ENCODE peak calls at places on chromosomes 1 and 21, in four cellular contexts. S is anterior cingulate cortex, Z is KG1, O is brain microvascular endothelial cell. B is an unnamed sample.

GRCh38 chr1:208238710-208239517 is 5.3 kb downstream of the PLXNA2 start:
- DNase-seq in S (no peak), Z (peak; percentile 43), O (peak; percentile 56), B (peak; percentile 70)

GRCh38 chr1:175803413-175803812 is 60.0 kb upstream of the TNR start:
- DNase-seq in S (no peak), Z (no peak), O (no peak), B (no peak)

GRCh38 chr1:53411541-53412152 is 47.6 kb upstream of the DMRTB1 start:
- DNase-seq in S (no peak), Z (no peak), O (no peak), B (no peak)

GRCh38 chr1:60596791-60597748 is 485.3 kb upstream of the NFIA start:
- DNase-seq in S (no peak), Z (no peak), O (peak; percentile 40), B (no peak)

GRCh38 chr1:59020151-59020997 is 236.5 kb upstream of the JUN start:
- DNase-seq in S (no peak), Z (peak; percentile 41), O (peak; percentile 65), B (peak; percentile 66)

GRCh38 chr1:206445861-206446495 is 24.3 kb upstream of the IKBKE start:
- DNase-seq in S (no peak), Z (no peak), O (no peak), B (no peak)

GRCh38 chr1:17911789-17912188 is 156.7 kb downstream of the ACTL8 start:
- DNase-seq in S (no peak), Z (no peak), O (no peak), B (no peak)

GRCh38 chr21:41160036-41160435 is 7.9 kb upstream of the BACE2 start:
- DNase-seq in S (no peak), Z (no peak), O (no peak), B (no peak)

GRCh38 chr1:202121006-202121405 is 1.7 kb upstream of the GPR37L1 start:
- DNase-seq in S (no peak), Z (no peak), O (no peak), B (no peak)

GRCh38 chr1:216566809-216567208 is 143.6 kb upstream of the USH2A start:
- DNase-seq in S (no peak), Z (no peak), O (peak; percentile 26), B (no peak)

GRCh38 chr1:41804176-41804575 is 114.5 kb downstream of the HIVEP3 start:
- DNase-seq in S (no peak), Z (no peak), O (no peak), B (no peak)

GRCh38 chr1:93846151-93846928 is 32.7 kb downstream of the DNTTIP2 start:
- DNase-seq in S (peak; percentile 84), Z (peak; percentile 78), O (peak; percentile 79), B (peak; percentile 83)

GRCh38 chr1:42806593-42806992 is 10.3 kb upstream of the ERMAP start:
- DNase-seq in S (no peak), Z (no peak), O (no peak), B (no peak)

GRCh38 chr1:216812966-216813365 is 89.7 kb upstream of the ESRRG start:
- DNase-seq in S (no peak), Z (no peak), O (no peak), B (no peak)

GRCh38 chr1:192008281-192008825 is 149.9 kb upstream of the RGS18 start:
- DNase-seq in S (no peak), Z (no peak), O (no peak), B (no peak)

GRCh38 chr1:230976825-230977747 is 1.6 kb downstream of the TTC13 start:
- DNase-seq in S (no peak), Z (peak; percentile 53), O (no peak), B (no peak)

GRCh38 chr1:206856674-206857464 is 8.6 kb upstream of the IL20 start:
- DNase-seq in S (no peak), Z (no peak), O (no peak), B (no peak)

GRCh38 chr1:3237994-3238704 is 169.1 kb downstream of the PRDM16 start:
- DNase-seq in S (no peak), Z (no peak), O (no peak), B (no peak)

GRCh38 chr1:147494998-147495580 is 46.2 kb upstream of the BCL9 start:
- DNase-seq in S (peak; percentile 19), Z (peak; percentile 15), O (peak; percentile 77), B (peak; percentile 60)

GRCh38 chr1:222910699-222911098 is 95.9 kb downstream of the DISP1 start:
- DNase-seq in S (no peak), Z (no peak), O (peak; percentile 36), B (no peak)

GRCh38 chr1:11519629-11520031 is 40.7 kb downstream of the DISP3 start:
- DNase-seq in S (no peak), Z (no peak), O (no peak), B (no peak)

GRCh38 chr21:42815217-42815616 is 64.1 kb downstream of the WDR4 start:
- DNase-seq in S (no peak), Z (no peak), O (no peak), B (no peak)

GRCh38 chr1:235563513-235563912 is 59.3 kb upstream of the B3GALNT2 start:
- DNase-seq in S (no peak), Z (no peak), O (no peak), B (no peak)

GRCh38 chr1:26693557-26694184 is 2.1 kb upstream of the ARID1A start:
- DNase-seq in S (no peak), Z (no peak), O (no peak), B (no peak)

GRCh38 chr1:6102227-6102845 is 56.6 kb downstream of the KCNAB2 start:
- DNase-seq in S (no peak), Z (no peak), O (no peak), B (no peak)

GRCh38 chr1:247496581-247497285 is 38.8 kb upstream of the OR2B11 start:
- DNase-seq in S (no peak), Z (no peak), O (peak; percentile 1), B (no peak)

GRCh38 chr1:55694297-55694696 is 479.1 kb upstream of the USP24 start:
- DNase-seq in S (no peak), Z (no peak), O (peak; percentile 60), B (no peak)

GRCh38 chr1:177571076-177571475 is 398.8 kb downstream of the SEC16B start:
- DNase-seq in S (no peak), Z (no peak), O (no peak), B (no peak)

GRCh38 chr1:247421074-247421473 is 5.1 kb downstream of the NLRP3 start:
- DNase-seq in S (no peak), Z (no peak), O (no peak), B (no peak)

GRCh38 chr1:156126043-156126700 is 11.7 kb downstream of the LMNA start:
- DNase-seq in S (peak; percentile 60), Z (peak; percentile 72), O (peak; percentile 95), B (peak; percentile 84)

GRCh38 chr1:60051191-60051590 is 22.4 kb downstream of the C1orf87 start:
- DNase-seq in S (no peak), Z (no peak), O (no peak), B (no peak)

GRCh38 chr1:20210736-20211405 is 24.6 kb upstream of the PLA2G2C start:
- DNase-seq in S (no peak), Z (no peak), O (no peak), B (no peak)

GRCh38 chr21:31557956-31558838 is 101.3 kb upstream of the SOD1 start:
- DNase-seq in S (peak; percentile 70), Z (no peak), O (peak; percentile 7), B (no peak)